ENCODE peak calls at places on chromosome 20, in ten cellular contexts. D is heart right ventricle, Y is transverse colon, A is GM12865, V is upper lobe of right lung, Z is AG04450, K is left ventricle myocardium inferior, N is A549, W is PC-9, H is tibial nerve. B is an unnamed sample.

GRCh38 chr20:11159728-11160127 is 485.9 kb upstream of the JAG1 start:
- DNase-seq in D (peak; percentile 26), Y (peak; percentile 13), A (peak; percentile 48), V (no peak), Z (peak; percentile 77), K (no peak), N (no peak), W (no peak), H (no peak), B (no peak)

GRCh38 chr20:63890201-63890576 is 4.7 kb upstream of the DNAJC5 start:
- DNase-seq in D (no peak), Y (no peak), A (no peak), V (no peak), Z (no peak), K (no peak), N (no peak), W (no peak), H (no peak), B (no peak)

GRCh38 chr20:63737940-63738686 is 1.5 kb upstream of the SLC2A4RG start:
- DNase-seq in D (no peak), Y (peak; percentile 52), A (peak; percentile 70), V (peak; percentile 69), Z (no peak), K (no peak), N (no peak), W (no peak), H (no peak), B (no peak)

GRCh38 chr20:49352821-49353220 is 75.0 kb upstream of the ZNFX1 start:
- DNase-seq in D (no peak), Y (no peak), A (no peak), V (no peak), Z (no peak), K (no peak), N (no peak), W (no peak), H (no peak), B (no peak)

GRCh38 chr20:10876558-10876957 is 202.8 kb upstream of the JAG1 start:
- DNase-seq in D (no peak), Y (no peak), A (no peak), V (no peak), Z (no peak), K (no peak), N (no peak), W (no peak), H (peak; percentile 45), B (no peak)

GRCh38 chr20:1702288-1702687 is 44.7 kb upstream of the SIRPG start:
- DNase-seq in D (no peak), Y (no peak), A (no peak), V (no peak), Z (no peak), K (no peak), N (no peak), W (no peak), H (no peak), B (no peak)

GRCh38 chr20:3510110-3510509 is 39.3 kb downstream of the ATRN start:
- DNase-seq in D (no peak), Y (no peak), A (no peak), V (no peak), Z (no peak), K (no peak), N (no peak), W (no peak), H (no peak), B (no peak)

GRCh38 chr20:43761396-43762340 is 34.9 kb upstream of the GTSF1L start:
- DNase-seq in D (no peak), Y (no peak), A (no peak), V (no peak), Z (no peak), K (no peak), N (no peak), W (no peak), H (no peak), B (no peak)

GRCh38 chr20:5153612-5154542 is 27.1 kb downstream of the CDS2 start:
- DNase-seq in D (no peak), Y (no peak), A (no peak), V (no peak), Z (no peak), K (no peak), N (no peak), W (peak; percentile 65), H (no peak), B (no peak)

GRCh38 chr20:40232288-40232687 is 456.7 kb downstream of the MAFB start:
- DNase-seq in D (no peak), Y (no peak), A (no peak), V (no peak), Z (no peak), K (no peak), N (no peak), W (no peak), H (no peak), B (no peak)

GRCh38 chr20:16263582-16263981 is 309.7 kb downstream of the KIF16B start:
- DNase-seq in D (no peak), Y (no peak), A (no peak), V (no peak), Z (no peak), K (no peak), N (no peak), W (no peak), H (no peak), B (no peak)

GRCh38 chr20:19786311-19786710 is 28.3 kb downstream of the RIN2 start:
- DNase-seq in D (peak; percentile 75), Y (peak; percentile 59), A (no peak), V (no peak), Z (peak; percentile 88), K (peak; percentile 59), N (no peak), W (peak; percentile 74), H (peak; percentile 26), B (peak; percentile 82)

GRCh38 chr20:32651537-32651936 is 22.2 kb downstream of the C20orf203 start:
- DNase-seq in D (no peak), Y (no peak), A (no peak), V (no peak), Z (no peak), K (no peak), N (no peak), W (peak; percentile 24), H (no peak), B (no peak)

GRCh38 chr20:33830371-33830770 is 19.2 kb downstream of the CHMP4B start:
- DNase-seq in D (no peak), Y (peak; percentile 7), A (no peak), V (no peak), Z (no peak), K (no peak), N (no peak), W (no peak), H (no peak), B (no peak)

DNA sequence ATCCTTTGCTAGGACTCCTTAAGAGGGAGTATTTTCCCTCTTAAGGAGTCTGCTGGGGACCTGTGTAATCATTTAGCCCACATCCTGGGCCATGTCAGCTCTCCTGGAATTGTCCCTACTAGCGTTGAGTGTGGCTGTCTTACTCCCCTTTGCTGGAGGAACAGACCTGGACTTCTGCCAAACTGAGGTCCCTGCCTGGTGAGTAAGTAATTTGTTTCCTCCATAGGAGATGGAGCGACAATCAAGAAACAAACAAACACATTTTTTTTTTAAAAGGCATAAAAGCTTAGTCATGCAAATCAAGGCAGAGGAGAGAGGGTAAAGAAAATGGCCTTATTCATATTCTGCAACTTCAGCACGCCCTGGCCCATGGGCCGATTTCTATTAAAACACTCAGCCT is 164.8 kb upstream of the SULF2 start:
- DNase-seq in D (peak; percentile 44), Y (no peak), A (no peak), V (no peak), Z (no peak), K (no peak), N (no peak), W (peak; percentile 81), H (no peak), B (peak; percentile 60)
- TF ChIP-seq CTCF in D (no peak), Y (no peak), A (no peak), V (no peak), Z (no peak), K (no peak), N (no peak), W (peak; percentile 3), H (no peak), B (peak; percentile 28)

DNA sequence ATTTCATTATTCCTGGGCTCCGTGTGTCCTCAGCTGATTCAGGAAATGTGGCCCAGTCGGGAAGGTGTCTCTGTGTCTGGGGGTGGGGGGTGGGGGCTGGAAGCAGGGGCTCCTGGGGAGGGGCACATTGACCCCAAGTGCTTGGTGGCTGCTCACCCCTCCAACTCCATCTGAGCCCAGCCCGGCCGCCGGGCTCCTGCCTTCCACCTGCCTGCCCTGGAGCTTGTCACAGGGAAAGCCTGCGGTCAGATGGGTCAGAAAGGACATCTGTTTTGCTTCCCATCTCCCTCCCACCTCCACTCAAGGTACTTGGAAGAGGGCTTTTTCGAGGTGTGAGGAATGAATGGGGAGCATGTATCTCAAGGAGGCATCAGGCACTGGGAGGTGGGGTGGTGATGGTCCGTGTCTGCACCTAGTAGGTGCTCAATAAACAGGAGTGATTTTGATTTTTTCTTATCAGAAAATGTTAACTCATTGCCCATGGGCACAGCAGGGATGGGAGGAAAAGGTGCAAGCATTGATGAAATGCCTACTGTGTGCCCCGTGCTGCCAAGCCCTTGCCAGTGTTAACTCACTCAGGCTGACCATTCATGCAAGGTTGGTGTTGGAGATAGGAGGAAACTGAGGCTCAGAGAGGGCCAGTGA is 3.2 kb downstream of the VSTM2L start:
- DNase-seq in D (no peak), Y (no peak), A (no peak), V (no peak), Z (no peak), K (no peak), N (no peak), W (no peak), H (no peak), B (no peak)
- H3K4me3 ChIP-seq in D (no peak overlapping the region), Y (no peak overlapping the region), A (no peak overlapping the region), V (no peak overlapping the region), Z (no peak overlapping the region), K (no peak overlapping the region), N (no peak overlapping the region), W (no peak overlapping the region), H (no peak overlapping the region), B (no peak overlapping the region)

DNA sequence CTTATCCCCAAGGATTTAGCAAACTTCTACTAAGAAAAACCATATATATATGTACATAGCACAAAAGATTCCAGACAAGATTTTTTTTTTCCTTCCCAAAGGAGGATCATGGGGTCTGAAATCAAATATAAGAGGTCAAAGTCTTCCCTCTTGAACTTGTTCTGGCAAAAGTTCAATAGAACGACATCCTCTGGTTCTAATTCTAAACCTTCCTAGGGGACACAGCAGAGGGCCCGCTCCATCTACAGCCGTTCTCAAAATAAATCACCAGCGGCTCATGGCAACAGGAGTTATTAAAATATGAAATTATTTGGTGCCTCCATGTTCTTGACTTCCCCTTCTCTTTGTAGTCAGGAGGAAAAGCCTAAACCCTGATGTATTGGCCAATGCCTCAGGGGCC is 29.0 kb downstream of the ANKRD60 start:
- DNase-seq in D (no peak), Y (no peak), A (no peak), V (no peak), Z (no peak), K (no peak), N (no peak), W (no peak), H (no peak), B (no peak)
- TF ChIP-seq CTCF in D (no peak), Y (no peak), A (no peak), V (no peak), Z (no peak), K (no peak), N (no peak), W (no peak), H (no peak), B (no peak)

DNA sequence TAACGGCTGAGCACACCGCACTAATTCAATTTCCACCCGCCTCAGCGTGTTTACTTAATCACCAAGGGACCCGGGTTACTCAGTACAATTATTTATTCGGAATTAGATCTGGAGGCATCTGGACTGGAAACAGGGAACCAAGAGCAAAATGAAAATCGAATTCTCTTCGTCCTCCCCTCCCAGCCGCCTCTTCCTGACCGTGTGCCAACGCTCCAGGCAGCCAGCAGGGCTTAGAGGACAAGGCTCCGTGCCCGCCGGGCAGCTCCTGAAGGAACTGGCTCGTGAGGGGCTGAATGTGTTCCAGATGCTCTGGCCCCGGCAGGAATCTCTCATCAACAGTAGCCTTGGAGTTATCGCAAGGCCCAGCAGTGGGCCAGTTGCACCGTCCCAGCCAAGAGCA is 23.4 kb upstream of the CTNNBL1 start:
- DNase-seq in D (no peak), Y (peak; percentile 11), A (no peak), V (no peak), Z (no peak), K (no peak), N (no peak), W (no peak), H (peak; percentile 11), B (no peak)
- H3K4me3 ChIP-seq in D (peak overlapping the region; percentile 40), Y (no peak overlapping the region), A (no peak overlapping the region), V (peak overlapping the region; percentile 23), Z (no peak overlapping the region), K (peak overlapping the region; percentile 49), N (no peak overlapping the region), W (no peak overlapping the region), H (no peak overlapping the region), B (no peak overlapping the region)